ENCODE peak calls at places on chromosomes 2 and 18, in four cellular contexts. X is NCI-H1694, S is psoas muscle, G is foreskin fibroblast. L is an unnamed sample.

GRCh38 chr2:10575566-10576300 is 114.0 kb downstream of the NOL10 start:
- DNase-seq in S (no peak), G (peak), X (no peak), L (peak)

GRCh38 chr2:224584111-224584764 is 925 bp downstream of the CUL3 start:
- DNase-seq in S (peak), G (peak), X (no peak), L (no peak)

GRCh38 chr18:13374468-13375301 is 156.1 kb downstream of the LDLRAD4 start:
- DNase-seq in G (no peak), X (peak), S (no peak), L (no peak)

GRCh38 chr2:236674238-236674637 is 104.6 kb downstream of the ACKR3 start:
- DNase-seq in S (no peak), G (no peak), X (no peak), L (no peak)

GRCh38 chr2:222964632-222965031 is 87.4 kb upstream of the KCNE4 start:
- DNase-seq in S (no peak), G (no peak), X (no peak), L (no peak)

GRCh38 chr18:36314754-36315153 is 17.2 kb downstream of the FHOD3 start:
- DNase-seq in G (peak), X (no peak), S (no peak), L (peak)

GRCh38 chr2:117885308-117885707 is 70.8 kb downstream of the DDX18 start:
- DNase-seq in X (no peak), G (no peak), S (no peak), L (no peak)

GRCh38 chr2:182197529-182197928 is 211.9 kb downstream of the PPP1R1C start:
- DNase-seq in S (no peak), G (no peak), X (no peak), L (no peak)

GRCh38 chr2:237449193-237449797 is 35.3 kb upstream of the COL6A3 start:
- DNase-seq in G (no peak), S (peak), X (no peak), L (no peak)

L was measured in GM04504.